ENCODE peak calls at places on chromosome 20, in four cellular contexts. One of them, this sample, is unnamed.

GRCh38 chr20:57596998-57597939 is 23.0 kb downstream of the ZBP1 start:
- DNase-seq in cerebellum: peak
- DNase-seq in AG08396: peak
- DNase-seq in DMS153: no peak
- DNase-seq in this sample: peak

GRCh38 chr20:8583209-8584106 is 451.4 kb downstream of the PLCB1 start:
- DNase-seq in AG08396: no peak
- DNase-seq in DMS153: no peak
- DNase-seq in cerebellum: no peak
- DNase-seq in this sample: no peak

GRCh38 chr20:22833851-22834250 is 201.3 kb upstream of the SSTR4 start:
- DNase-seq in AG08396: no peak
- DNase-seq in cerebellum: no peak
- DNase-seq in DMS153: no peak
- DNase-seq in this sample: no peak

GRCh38 chr20:8428988-8429387 is 296.9 kb downstream of the PLCB1 start:
- DNase-seq in DMS153: no peak
- DNase-seq in AG08396: no peak
- DNase-seq in cerebellum: no peak
- DNase-seq in this sample: no peak

GRCh38 chr20:49853640-49854039 is 41.0 kb downstream of the SLC9A8 start:
- DNase-seq in DMS153: no peak
- DNase-seq in AG08396: peak
- DNase-seq in cerebellum: peak
- DNase-seq in this sample: peak

GRCh38 chr20:9498322-9498721 is 16.1 kb upstream of the LAMP5 start:
- DNase-seq in cerebellum: no peak
- DNase-seq in AG08396: no peak
- DNase-seq in DMS153: no peak
- DNase-seq in this sample: no peak

GRCh38 chr20:53162251-53162835 is 190.2 kb downstream of the TSHZ2 start:
- DNase-seq in DMS153: peak
- DNase-seq in AG08396: peak
- DNase-seq in cerebellum: no peak
- DNase-seq in this sample: peak

GRCh38 chr20:38907918-38908677 is 18.1 kb upstream of the FAM83D start:
- DNase-seq in DMS153: no peak
- DNase-seq in AG08396: no peak
- DNase-seq in cerebellum: no peak
- DNase-seq in this sample: no peak

GRCh38 chr20:63080411-63080810 is 73.6 kb upstream of the BHLHE23 start:
- DNase-seq in AG08396: no peak
- DNase-seq in cerebellum: no peak
- DNase-seq in DMS153: no peak
- DNase-seq in this sample: no peak

GRCh38 chr20:37288091-37288490 is 1.4 kb upstream of the MANBAL start:
- DNase-seq in cerebellum: no peak
- DNase-seq in DMS153: no peak
- DNase-seq in AG08396: no peak
- DNase-seq in this sample: no peak

GRCh38 chr20:61739086-61739831 is 326.4 kb downstream of the TAF4 start:
- DNase-seq in AG08396: no peak
- DNase-seq in cerebellum: no peak
- DNase-seq in DMS153: no peak
- DNase-seq in this sample: no peak

GRCh38 chr20:1338801-1339200 is 9.9 kb upstream of the SDCBP2 start:
- DNase-seq in DMS153: no peak
- DNase-seq in AG08396: no peak
- DNase-seq in cerebellum: no peak
- DNase-seq in this sample: no peak

GRCh38 chr20:19774086-19774933 is 16.3 kb downstream of the RIN2 start:
- DNase-seq in DMS153: no peak
- DNase-seq in AG08396: no peak
- DNase-seq in cerebellum: no peak
- DNase-seq in this sample: no peak

GRCh38 chr20:56685879-56686278 is 56.8 kb downstream of the TFAP2C start:
- DNase-seq in DMS153: no peak
- DNase-seq in cerebellum: peak
- DNase-seq in AG08396: no peak
- DNase-seq in this sample: no peak

GRCh38 chr20:34165246-34165645 is 53.2 kb upstream of the EIF2S2 start:
- DNase-seq in AG08396: no peak
- DNase-seq in DMS153: no peak
- DNase-seq in cerebellum: no peak
- DNase-seq in this sample: no peak

GRCh38 chr20:44041001-44041400 is 126.3 kb downstream of the TOX2 start:
- DNase-seq in AG08396: no peak
- DNase-seq in cerebellum: no peak
- DNase-seq in DMS153: no peak
- DNase-seq in this sample: no peak

GRCh38 chr20:17875981-17876385 is 92.6 kb downstream of the SNX5 start:
- DNase-seq in AG08396: no peak
- DNase-seq in cerebellum: no peak
- DNase-seq in DMS153: no peak
- DNase-seq in this sample: no peak

GRCh38 chr20:53834044-53834442 is 236.4 kb downstream of the BCAS1 start:
- DNase-seq in AG08396: no peak
- DNase-seq in cerebellum: no peak
- DNase-seq in DMS153: no peak
- DNase-seq in this sample: no peak

GRCh38 chr20:20224806-20225205 is 143.1 kb upstream of the INSM1 start:
- DNase-seq in cerebellum: no peak
- DNase-seq in DMS153: no peak
- DNase-seq in AG08396: no peak
- DNase-seq in this sample: no peak

GRCh38 chr20:25000268-25000801 is 7.8 kb upstream of the APMAP start:
- DNase-seq in AG08396: peak
- DNase-seq in DMS153: peak
- DNase-seq in cerebellum: no peak
- DNase-seq in this sample: peak

GRCh38 chr20:45924391-45925261 is 9.9 kb upstream of the PCIF1 start:
- DNase-seq in cerebellum: no peak
- DNase-seq in DMS153: peak
- DNase-seq in AG08396: no peak
- DNase-seq in this sample: peak

GRCh38 chr20:18628330-18628941 is 40.6 kb downstream of the DTD1 start:
- DNase-seq in cerebellum: peak
- DNase-seq in AG08396: no peak
- DNase-seq in DMS153: no peak
- DNase-seq in this sample: no peak

GRCh38 chr20:3932277-3933073 is 43.3 kb downstream of the PANK2 start:
- DNase-seq in AG08396: no peak
- DNase-seq in cerebellum: peak
- DNase-seq in DMS153: no peak
- DNase-seq in this sample: peak

GRCh38 chr20:1711826-1712601 is 54.4 kb upstream of the SIRPG start:
- DNase-seq in DMS153: no peak
- DNase-seq in cerebellum: no peak
- DNase-seq in AG08396: no peak
- DNase-seq in this sample: no peak

GRCh38 chr20:50930139-50931047 is 844 bp downstream of the ADNP start:
- DNase-seq in DMS153: no peak
- DNase-seq in AG08396: peak
- DNase-seq in cerebellum: peak
- DNase-seq in this sample: no peak

GRCh38 chr20:13865825-13866351 is 81.1 kb downstream of the NDUFAF5 start:
- DNase-seq in DMS153: peak
- DNase-seq in cerebellum: peak
- DNase-seq in AG08396: peak
- DNase-seq in this sample: peak

GRCh38 chr20:10478205-10478604 is 43.1 kb downstream of the SLX4IP start:
- DNase-seq in cerebellum: no peak
- DNase-seq in AG08396: no peak
- DNase-seq in DMS153: no peak
- DNase-seq in this sample: no peak

GRCh38 chr20:1944345-1945099 is 49.3 kb downstream of the SIRPA start:
- DNase-seq in DMS153: no peak
- DNase-seq in AG08396: no peak
- DNase-seq in cerebellum: no peak
- DNase-seq in this sample: no peak

GRCh38 chr20:52242237-52243230 is 51.0 kb upstream of the ZFP64 start:
- DNase-seq in DMS153: no peak
- DNase-seq in cerebellum: peak
- DNase-seq in AG08396: peak
- DNase-seq in this sample: peak

GRCh38 chr20:44552950-44553908 is 29.1 kb upstream of the PKIG start:
- DNase-seq in AG08396: peak
- DNase-seq in DMS153: no peak
- DNase-seq in cerebellum: no peak
- DNase-seq in this sample: peak

GRCh38 chr20:52965819-52966218 is 6.3 kb upstream of the TSHZ2 start:
- DNase-seq in cerebellum: no peak
- DNase-seq in AG08396: no peak
- DNase-seq in DMS153: no peak
- DNase-seq in this sample: no peak